ENCODE peak calls at places on chromosomes 16 and 17, in seven cellular contexts. D is AG08395; O is CD8-positive, alpha-beta memory T cell; W is Peyer's patch; F is T-helper 1 cell; M is CD4-positive, alpha-beta memory T cell; S is sciatic nerve. E is an unnamed sample.

GRCh38 chr16:85150331-85150940 is 38.2 kb upstream of the CIBAR2 start:
- DNase-seq in F (no peak), S (no peak), M (no peak), D (no peak), O (no peak), W (no peak), E (no peak)

GRCh38 chr17:79824893-79825579 is 14.2 kb downstream of the CBX4 start:
- DNase-seq in S (no peak), W (no peak), D (no peak), O (no peak), F (no peak), M (no peak), E (no peak)

GRCh38 chr16:2969545-2970521 is 685 bp downstream of the PAQR4 start:
- DNase-seq in M (peak), D (peak), F (peak), W (peak), O (peak), S (peak), E (peak)

GRCh38 chr17:4607773-4608187 is 23.5 kb downstream of the SMTNL2 start:
- DNase-seq in S (peak), O (no peak), W (no peak), F (no peak), D (peak), M (no peak), E (peak)

GRCh38 chr17:68391561-68392268 is 65.6 kb downstream of the WIPI1 start:
- DNase-seq in D (peak), W (no peak), M (no peak), F (no peak), S (no peak), O (no peak), E (no peak)

GRCh38 chr16:86016201-86016965 is 117.4 kb downstream of the IRF8 start:
- DNase-seq in F (no peak), O (peak), D (peak), M (peak), W (peak), S (peak), E (peak)

GRCh38 chr17:32546031-32546444 is 59.2 kb downstream of the CDK5R1 start:
- DNase-seq in S (no peak), O (no peak), D (no peak), F (no peak), M (no peak), W (no peak), E (no peak)

GRCh38 chr16:735982-736453 is 4.8 kb downstream of the CIAO3 start:
- DNase-seq in M (no peak), D (no peak), O (no peak), W (no peak), F (no peak), S (no peak), E (no peak)

GRCh38 chr16:74608944-74609343 is 2.0 kb upstream of the GLG1 start:
- DNase-seq in W (no peak), S (peak), D (no peak), M (peak), F (peak), O (peak), E (no peak)

GRCh38 chr16:67039260-67040020 is 10.5 kb downstream of the CBFB start:
- DNase-seq in S (no peak), D (no peak), M (no peak), F (no peak), W (no peak), O (no peak), E (no peak)

GRCh38 chr16:83791916-83792315 is 15.9 kb upstream of the HSBP1 start:
- DNase-seq in W (no peak), O (no peak), D (no peak), F (no peak), S (no peak), M (no peak), E (no peak)

GRCh38 chr16:69709456-69710084 is 16.8 kb downstream of the NQO1 start:
- DNase-seq in S (no peak), M (peak), O (peak), D (peak), F (no peak), W (no peak), E (peak)

GRCh38 chr16:8634991-8635736 is 13.7 kb downstream of the METTL22 start:
- DNase-seq in F (no peak), M (no peak), S (no peak), W (no peak), D (peak), O (no peak), E (no peak)

GRCh38 chr16:60073376-60073775 is 1339.3 kb upstream of the GOT2 start:
- DNase-seq in M (no peak), F (no peak), D (no peak), S (no peak), O (no peak), W (no peak), E (no peak)

GRCh38 chr16:75379911-75380847 is 53.1 kb downstream of the CFDP1 start:
- DNase-seq in M (peak), O (peak), S (no peak), W (no peak), D (no peak), F (peak), E (no peak)

GRCh38 chr16:49621240-49622083 is 234.4 kb downstream of the ZNF423 start:
- DNase-seq in W (no peak), O (no peak), M (no peak), D (no peak), S (no peak), F (no peak), E (no peak)

GRCh38 chr17:6476061-6476833 is 32.0 kb downstream of the PIMREG start:
- DNase-seq in W (no peak), M (no peak), O (no peak), F (no peak), S (no peak), D (no peak), E (no peak)

GRCh38 chr16:30628628-30629342 is 18.6 kb upstream of the ZNF689 start:
- DNase-seq in F (peak), M (peak), D (peak), S (peak), O (peak), W (peak), E (peak)

GRCh38 chr17:48128411-48128810 is 20.8 kb downstream of the SNX11 start:
- DNase-seq in O (no peak), W (no peak), S (no peak), D (no peak), F (no peak), M (no peak), E (no peak)

GRCh38 chr16:65054457-65054856 is 67.4 kb downstream of the CDH11 start:
- DNase-seq in M (no peak), W (no peak), D (no peak), F (no peak), S (no peak), O (no peak), E (no peak)

GRCh38 chr16:4924593-4925378 is 12.2 kb downstream of the PPL start:
- DNase-seq in O (no peak), F (no peak), D (no peak), S (no peak), W (peak), M (no peak), E (no peak)

GRCh38 chr16:22077700-22078313 is 14.5 kb upstream of the VWA3A start:
- DNase-seq in F (peak), W (peak), M (peak), D (peak), O (peak), S (peak), E (peak)

GRCh38 chr16:88872650-88873331 is 6.3 kb upstream of the PABPN1L start:
- DNase-seq in W (no peak), D (no peak), M (no peak), F (no peak), S (no peak), O (no peak), E (no peak)

GRCh38 chr16:2091722-2092620 is 43.7 kb downstream of the PKD1 start:
- DNase-seq in O (no peak), F (no peak), D (no peak), S (no peak), W (peak), M (no peak), E (no peak)

GRCh38 chr16:81399909-81400308 is 44.7 kb upstream of the CMIP start:
- DNase-seq in D (no peak), O (no peak), F (no peak), M (no peak), S (no peak), W (no peak), E (no peak)

GRCh38 chr16:25478476-25478875 is 213.3 kb upstream of the HS3ST4 start:
- DNase-seq in W (no peak), O (no peak), S (no peak), F (no peak), D (no peak), M (no peak), E (no peak)